ENCODE peak calls at places on chromosomes 4 and X, in nine cellular contexts. W, G, B, V, O, F, P, C and N are unnamed samples.

GRCh38 chr4:36402008-36402758 is 120.8 kb downstream of the DTHD1 start:
- DNase-seq in W (no peak), G (no peak), B (no peak), V (no peak), O (no peak), F (no peak), P (no peak), C (no peak), N (no peak)

GRCh38 chr4:124307143-124307542 is 405.4 kb downstream of the ANKRD50 start:
- DNase-seq in W (no peak), G (no peak), B (no peak), V (no peak), O (no peak), F (no peak), P (no peak), C (no peak), N (no peak)

GRCh38 chr4:186627226-186627865 is 72.0 kb upstream of the MTNR1A start:
- DNase-seq in W (no peak), G (peak), B (no peak), V (no peak), O (no peak), F (peak), P (no peak), C (no peak), N (no peak)

GRCh38 chrX:54979432-54979831 is 14.6 kb downstream of the PFKFB1 start:
- DNase-seq in W (no peak), G (no peak), B (no peak), V (no peak), O (no peak), F (no peak), P (no peak), C (no peak), N (no peak)

GRCh38 chr4:30181918-30182317 is 538.3 kb upstream of the PCDH7 start:
- DNase-seq in W (no peak), G (no peak), B (no peak), V (no peak), O (no peak), F (no peak), P (no peak), C (no peak), N (no peak)

GRCh38 chr4:87375719-87376291 is 15.2 kb downstream of the HSD17B11 start:
- DNase-seq in W (no peak), G (peak), B (no peak), V (no peak), O (peak), F (peak), P (peak), C (peak), N (no peak)

GRCh38 chr4:2874861-2875260 is 31.2 kb downstream of the ADD1 start:
- DNase-seq in W (no peak), G (no peak), B (no peak), V (no peak), O (no peak), F (no peak), P (no peak), C (no peak), N (no peak)

GRCh38 chr4:147090486-147090885 is 144.8 kb upstream of the TTC29 start:
- DNase-seq in W (no peak), G (no peak), B (no peak), V (no peak), O (no peak), F (no peak), P (no peak), C (no peak), N (no peak)